ENCODE peak calls at places on chromosome 7, in eight cellular contexts. One of them, this sample, is unnamed.

GRCh38 chr7:85185355-85186082 is 1.3 kb downstream of the SEMA3D start:
- DNase-seq in cardiac muscle cell: peak
- DNase-seq in heart left ventricle: peak
- DNase-seq in K562: no peak
- DNase-seq in foreskin keratinocyte: peak
- DNase-seq in Panc1: no peak
- DNase-seq in hepatocyte: peak
- DNase-seq in heart right ventricle: peak
- DNase-seq in this sample: peak

GRCh38 chr7:159195926-159196325 is 51.3 kb upstream of the VIPR2 start:
- DNase-seq in hepatocyte: no peak
- DNase-seq in heart left ventricle: no peak
- DNase-seq in heart right ventricle: no peak
- DNase-seq in foreskin keratinocyte: no peak
- DNase-seq in cardiac muscle cell: no peak
- DNase-seq in Panc1: no peak
- DNase-seq in K562: no peak
- DNase-seq in this sample: no peak

GRCh38 chr7:80379034-80379433 is 132.8 kb downstream of the GNAT3 start:
- DNase-seq in cardiac muscle cell: peak
- DNase-seq in K562: no peak
- DNase-seq in hepatocyte: no peak
- DNase-seq in foreskin keratinocyte: peak
- DNase-seq in heart left ventricle: no peak
- DNase-seq in Panc1: no peak
- DNase-seq in heart right ventricle: no peak
- DNase-seq in this sample: no peak

GRCh38 chr7:72334066-72334465 is 78.1 kb downstream of the CALN1 start:
- DNase-seq in hepatocyte: no peak
- DNase-seq in K562: peak
- DNase-seq in foreskin keratinocyte: no peak
- DNase-seq in cardiac muscle cell: no peak
- DNase-seq in heart left ventricle: no peak
- DNase-seq in Panc1: no peak
- DNase-seq in heart right ventricle: no peak
- DNase-seq in this sample: no peak

GRCh38 chr7:106775552-106775936 is 89.5 kb upstream of the PIK3CG start:
- DNase-seq in heart right ventricle: no peak
- DNase-seq in foreskin keratinocyte: peak
- DNase-seq in hepatocyte: no peak
- DNase-seq in heart left ventricle: no peak
- DNase-seq in K562: peak
- DNase-seq in cardiac muscle cell: peak
- DNase-seq in Panc1: peak
- DNase-seq in this sample: peak

GRCh38 chr7:50651227-50651989 is 86.2 kb upstream of the DDC start:
- DNase-seq in K562: no peak
- DNase-seq in hepatocyte: no peak
- DNase-seq in heart right ventricle: no peak
- DNase-seq in Panc1: no peak
- DNase-seq in cardiac muscle cell: no peak
- DNase-seq in foreskin keratinocyte: no peak
- DNase-seq in heart left ventricle: no peak
- DNase-seq in this sample: no peak

GRCh38 chr7:77232467-77232866 is 32.8 kb upstream of the FGL2 start:
- DNase-seq in K562: no peak
- DNase-seq in cardiac muscle cell: no peak
- DNase-seq in foreskin keratinocyte: no peak
- DNase-seq in heart right ventricle: no peak
- DNase-seq in hepatocyte: no peak
- DNase-seq in Panc1: no peak
- DNase-seq in heart left ventricle: no peak
- DNase-seq in this sample: no peak

GRCh38 chr7:103902917-103903316 is 86.5 kb downstream of the RELN start:
- DNase-seq in heart left ventricle: no peak
- DNase-seq in Panc1: no peak
- DNase-seq in hepatocyte: no peak
- DNase-seq in cardiac muscle cell: peak
- DNase-seq in foreskin keratinocyte: no peak
- DNase-seq in K562: no peak
- DNase-seq in heart right ventricle: no peak
- DNase-seq in this sample: no peak

GRCh38 chr7:2982831-2983230 is 60.8 kb downstream of the CARD11 start:
- DNase-seq in cardiac muscle cell: no peak
- DNase-seq in heart left ventricle: no peak
- DNase-seq in foreskin keratinocyte: no peak
- DNase-seq in hepatocyte: no peak
- DNase-seq in heart right ventricle: no peak
- DNase-seq in K562: no peak
- DNase-seq in Panc1: no peak
- DNase-seq in this sample: no peak

GRCh38 chr7:32154797-32155196 is 84.6 kb upstream of the PDE1C start:
- DNase-seq in foreskin keratinocyte: no peak
- DNase-seq in Panc1: no peak
- DNase-seq in hepatocyte: no peak
- DNase-seq in heart right ventricle: peak
- DNase-seq in cardiac muscle cell: peak
- DNase-seq in K562: no peak
- DNase-seq in heart left ventricle: peak
- DNase-seq in this sample: peak

GRCh38 chr7:112495820-112496462 is 15.2 kb downstream of the LSMEM1 start:
- DNase-seq in heart right ventricle: no peak
- DNase-seq in cardiac muscle cell: peak
- DNase-seq in heart left ventricle: peak
- DNase-seq in K562: peak
- DNase-seq in Panc1: peak
- DNase-seq in foreskin keratinocyte: no peak
- DNase-seq in hepatocyte: peak
- DNase-seq in this sample: peak

GRCh38 chr7:12670071-12670729 is 17.2 kb upstream of the ARL4A start:
- DNase-seq in heart left ventricle: no peak
- DNase-seq in Panc1: no peak
- DNase-seq in cardiac muscle cell: peak
- DNase-seq in hepatocyte: peak
- DNase-seq in heart right ventricle: no peak
- DNase-seq in K562: no peak
- DNase-seq in foreskin keratinocyte: no peak
- DNase-seq in this sample: no peak

GRCh38 chr7:260441-261281 is 29.3 kb upstream of the FOXL3 start:
- DNase-seq in heart right ventricle: no peak
- DNase-seq in foreskin keratinocyte: no peak
- DNase-seq in heart left ventricle: peak
- DNase-seq in Panc1: no peak
- DNase-seq in cardiac muscle cell: no peak
- DNase-seq in K562: no peak
- DNase-seq in hepatocyte: no peak
- DNase-seq in this sample: no peak

GRCh38 chr7:40733578-40733977 is 598.8 kb downstream of the SUGCT start:
- DNase-seq in hepatocyte: no peak
- DNase-seq in cardiac muscle cell: no peak
- DNase-seq in foreskin keratinocyte: no peak
- DNase-seq in K562: no peak
- DNase-seq in Panc1: no peak
- DNase-seq in heart left ventricle: no peak
- DNase-seq in heart right ventricle: no peak
- DNase-seq in this sample: peak

GRCh38 chr7:129911790-129912189 is 41.0 kb downstream of the UBE2H start:
- DNase-seq in cardiac muscle cell: no peak
- DNase-seq in foreskin keratinocyte: no peak
- DNase-seq in Panc1: no peak
- DNase-seq in hepatocyte: no peak
- DNase-seq in K562: no peak
- DNase-seq in heart right ventricle: no peak
- DNase-seq in heart left ventricle: no peak
- DNase-seq in this sample: no peak

GRCh38 chr7:116433246-116433645 is 66.3 kb upstream of the CAV2 start:
- DNase-seq in foreskin keratinocyte: no peak
- DNase-seq in heart right ventricle: no peak
- DNase-seq in K562: no peak
- DNase-seq in hepatocyte: no peak
- DNase-seq in heart left ventricle: no peak
- DNase-seq in Panc1: no peak
- DNase-seq in cardiac muscle cell: no peak
- DNase-seq in this sample: no peak

GRCh38 chr7:47669178-47669878 is 87.4 kb upstream of the TNS3 start:
- DNase-seq in Panc1: no peak
- DNase-seq in heart left ventricle: peak
- DNase-seq in foreskin keratinocyte: peak
- DNase-seq in cardiac muscle cell: peak
- DNase-seq in heart right ventricle: peak
- DNase-seq in hepatocyte: peak
- DNase-seq in K562: no peak
- DNase-seq in this sample: peak

GRCh38 chr7:92874567-92874966 is 38.2 kb upstream of the CDK6 start:
- DNase-seq in heart left ventricle: no peak
- DNase-seq in heart right ventricle: no peak
- DNase-seq in cardiac muscle cell: peak
- DNase-seq in foreskin keratinocyte: no peak
- DNase-seq in hepatocyte: no peak
- DNase-seq in Panc1: no peak
- DNase-seq in K562: no peak
- DNase-seq in this sample: no peak

GRCh38 chr7:50475340-50475739 is 25.2 kb upstream of the FIGNL1 start:
- DNase-seq in cardiac muscle cell: no peak
- DNase-seq in foreskin keratinocyte: no peak
- DNase-seq in heart left ventricle: no peak
- DNase-seq in heart right ventricle: no peak
- DNase-seq in hepatocyte: no peak
- DNase-seq in K562: no peak
- DNase-seq in Panc1: no peak
- DNase-seq in this sample: no peak

GRCh38 chr7:17593854-17594419 is 295.5 kb downstream of the AHR start:
- DNase-seq in hepatocyte: no peak
- DNase-seq in cardiac muscle cell: no peak
- DNase-seq in foreskin keratinocyte: no peak
- DNase-seq in Panc1: no peak
- DNase-seq in heart left ventricle: no peak
- DNase-seq in heart right ventricle: no peak
- DNase-seq in K562: no peak
- DNase-seq in this sample: no peak

GRCh38 chr7:77536017-77536412 is 1.1 kb upstream of the PTPN12 start:
- DNase-seq in cardiac muscle cell: no peak
- DNase-seq in Panc1: no peak
- DNase-seq in heart left ventricle: no peak
- DNase-seq in hepatocyte: no peak
- DNase-seq in K562: no peak
- DNase-seq in heart right ventricle: no peak
- DNase-seq in foreskin keratinocyte: no peak
- DNase-seq in this sample: no peak

GRCh38 chr7:132106491-132106890 is 469.8 kb downstream of the PLXNA4 start:
- DNase-seq in cardiac muscle cell: no peak
- DNase-seq in Panc1: no peak
- DNase-seq in K562: no peak
- DNase-seq in heart left ventricle: no peak
- DNase-seq in foreskin keratinocyte: no peak
- DNase-seq in heart right ventricle: no peak
- DNase-seq in hepatocyte: no peak
- DNase-seq in this sample: no peak

GRCh38 chr7:157485361-157485831 is 148.6 kb downstream of the DNAJB6 start:
- DNase-seq in foreskin keratinocyte: no peak
- DNase-seq in K562: no peak
- DNase-seq in hepatocyte: no peak
- DNase-seq in heart left ventricle: no peak
- DNase-seq in heart right ventricle: no peak
- DNase-seq in Panc1: no peak
- DNase-seq in cardiac muscle cell: no peak
- DNase-seq in this sample: no peak

GRCh38 chr7:74674166-74674565 is 16.6 kb downstream of the GTF2I start:
- DNase-seq in Panc1: no peak
- DNase-seq in heart left ventricle: no peak
- DNase-seq in foreskin keratinocyte: no peak
- DNase-seq in hepatocyte: no peak
- DNase-seq in cardiac muscle cell: no peak
- DNase-seq in K562: no peak
- DNase-seq in heart right ventricle: no peak
- DNase-seq in this sample: no peak

GRCh38 chr7:389911-390601 is 100.1 kb downstream of the FOXL3 start:
- DNase-seq in cardiac muscle cell: no peak
- DNase-seq in Panc1: no peak
- DNase-seq in foreskin keratinocyte: no peak
- DNase-seq in heart right ventricle: no peak
- DNase-seq in heart left ventricle: peak
- DNase-seq in hepatocyte: no peak
- DNase-seq in K562: no peak
- DNase-seq in this sample: no peak

GRCh38 chr7:98174334-98175259 is 36.6 kb upstream of the BHLHA15 start:
- DNase-seq in K562: no peak
- DNase-seq in hepatocyte: no peak
- DNase-seq in heart right ventricle: peak
- DNase-seq in cardiac muscle cell: no peak
- DNase-seq in heart left ventricle: peak
- DNase-seq in Panc1: no peak
- DNase-seq in foreskin keratinocyte: no peak
- DNase-seq in this sample: no peak
- TF ChIP-seq CTCF in K562: no peak
- TF ChIP-seq CTCF in hepatocyte: no peak
- TF ChIP-seq CTCF in heart right ventricle: no peak
- TF ChIP-seq CTCF in cardiac muscle cell: no peak
- TF ChIP-seq CTCF in heart left ventricle: no peak
- TF ChIP-seq CTCF in Panc1: no peak
- TF ChIP-seq CTCF in foreskin keratinocyte: no peak
- TF ChIP-seq CTCF in this sample: no peak

GRCh38 chr7:81851413-81851812 is 81.6 kb upstream of the HGF start:
- DNase-seq in heart left ventricle: no peak
- DNase-seq in foreskin keratinocyte: no peak
- DNase-seq in hepatocyte: no peak
- DNase-seq in Panc1: no peak
- DNase-seq in cardiac muscle cell: no peak
- DNase-seq in K562: no peak
- DNase-seq in heart right ventricle: no peak
- DNase-seq in this sample: no peak
- TF ChIP-seq CTCF in heart left ventricle: no peak
- TF ChIP-seq CTCF in foreskin keratinocyte: no peak
- TF ChIP-seq CTCF in hepatocyte: no peak
- TF ChIP-seq CTCF in Panc1: no peak
- TF ChIP-seq CTCF in cardiac muscle cell: no peak
- TF ChIP-seq CTCF in K562: no peak
- TF ChIP-seq CTCF in heart right ventricle: no peak
- TF ChIP-seq CTCF in this sample: no peak

GRCh38 chr7:44261239-44261638 is 60.5 kb downstream of the YKT6 start:
- DNase-seq in K562: no peak
- DNase-seq in heart right ventricle: no peak
- DNase-seq in foreskin keratinocyte: no peak
- DNase-seq in Panc1: no peak
- DNase-seq in heart left ventricle: no peak
- DNase-seq in cardiac muscle cell: no peak
- DNase-seq in hepatocyte: no peak
- DNase-seq in this sample: no peak
- TF ChIP-seq CTCF in K562: no peak
- TF ChIP-seq CTCF in heart right ventricle: no peak
- TF ChIP-seq CTCF in foreskin keratinocyte: no peak
- TF ChIP-seq CTCF in Panc1: no peak
- TF ChIP-seq CTCF in heart left ventricle: no peak
- TF ChIP-seq CTCF in cardiac muscle cell: no peak
- TF ChIP-seq CTCF in hepatocyte: no peak
- TF ChIP-seq CTCF in this sample: no peak

DNA sequence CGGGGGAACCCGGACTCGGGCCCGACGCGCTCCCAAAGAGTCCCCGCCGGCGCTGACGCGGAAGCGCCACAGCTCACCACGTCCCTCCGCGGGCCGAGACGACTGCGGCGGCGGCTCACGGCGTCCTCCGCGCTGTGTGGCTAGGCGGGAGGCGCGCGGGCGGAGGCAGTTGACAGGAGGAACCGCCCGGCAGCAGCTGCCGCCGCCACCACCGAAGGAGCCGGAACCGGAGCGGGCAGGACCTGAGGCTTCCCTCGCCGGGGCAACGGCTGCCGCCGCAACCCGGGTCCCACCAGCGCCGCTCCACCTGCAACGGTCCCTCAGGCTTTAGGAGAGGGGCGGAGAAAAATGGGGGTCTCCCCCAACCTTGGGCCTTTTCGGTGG is 334 bp downstream of the ZNF800 start:
- DNase-seq in cardiac muscle cell: peak
- DNase-seq in heart left ventricle: peak
- DNase-seq in Panc1: no peak
- DNase-seq in foreskin keratinocyte: no peak
- DNase-seq in K562: peak
- DNase-seq in heart right ventricle: no peak
- DNase-seq in hepatocyte: peak
- DNase-seq in this sample: peak
- TF ChIP-seq CTCF in cardiac muscle cell: no peak
- TF ChIP-seq CTCF in heart left ventricle: peak
- TF ChIP-seq CTCF in Panc1: no peak
- TF ChIP-seq CTCF in foreskin keratinocyte: no peak
- TF ChIP-seq CTCF in K562: no peak
- TF ChIP-seq CTCF in heart right ventricle: no peak
- TF ChIP-seq CTCF in hepatocyte: no peak
- TF ChIP-seq CTCF in this sample: no peak

This sample was measured in Calu3.